ENCODE peak calls at places on chromosomes 12 and 14, in nine cellular contexts. Y is colonic mucosa; F is prostate gland; D is aorta; J is upper lobe of left lung; Q is fibroblast of lung; S is cardiac muscle cell; I is lung; X is naive thymus-derived CD4-positive, alpha-beta T cell. E is an unnamed sample.

GRCh38 chr12:4855121-4855924 is 54.4 kb upstream of the KCNA1 start:
- DNase-seq in Y (peak; percentile 64), F (peak; percentile 71), D (no peak), J (peak; percentile 28), Q (peak; percentile 78), S (peak; percentile 91), I (peak; percentile 56), X (peak; percentile 27), E (peak; percentile 72)

GRCh38 chr12:121626853-121627623 is 708 bp downstream of the ORAI1 start:
- DNase-seq in Y (peak; percentile 69), F (peak; percentile 47), D (peak; percentile 88), J (peak; percentile 69), Q (peak; percentile 61), S (peak; percentile 79), I (peak; percentile 54), X (peak; percentile 73), E (peak; percentile 69)

GRCh38 chr14:74219277-74219676 is 20.0 kb upstream of the VSX2 start:
- DNase-seq in Y (no peak), F (no peak), D (no peak), J (no peak), Q (no peak), S (no peak), I (no peak), X (no peak), E (no peak)

GRCh38 chr12:49540229-49541139 is 1.7 kb downstream of the KCNH3 start:
- DNase-seq in Y (no peak), F (no peak), D (peak; percentile 30), J (no peak), Q (no peak), S (peak; percentile 1), I (no peak), X (no peak), E (no peak)

GRCh38 chr12:20194171-20194570 is 174.2 kb upstream of the PDE3A start:
- DNase-seq in Y (no peak), F (no peak), D (no peak), J (no peak), Q (peak; percentile 11), S (peak; percentile 51), I (no peak), X (no peak), E (peak; percentile 16)

GRCh38 chr14:81323621-81324400 is 76.3 kb downstream of the STON2 start:
- DNase-seq in Y (peak; percentile 81), F (peak; percentile 69), D (no peak), J (peak; percentile 62), Q (no peak), S (peak; percentile 57), I (peak; percentile 37), X (no peak), E (peak; percentile 83)

GRCh38 chr12:124440841-124441381 is 126.5 kb downstream of the NCOR2 start:
- DNase-seq in Y (no peak), F (peak; percentile 54), D (no peak), J (no peak), Q (no peak), S (no peak), I (no peak), X (no peak), E (no peak)

GRCh38 chr12:14777271-14777670 is 26.0 kb downstream of the WBP11 start:
- DNase-seq in Y (peak; percentile 68), F (peak; percentile 73), D (no peak), J (no peak), Q (no peak), S (no peak), I (no peak), X (no peak), E (no peak)

GRCh38 chr12:123171967-123172366 is 21.1 kb upstream of the PITPNM2 start:
- DNase-seq in Y (no peak), F (peak; percentile 24), D (no peak), J (no peak), Q (no peak), S (no peak), I (no peak), X (no peak), E (no peak)

GRCh38 chr14:71183856-71184255 is 276.6 kb downstream of the PCNX1 start:
- DNase-seq in Y (no peak), F (no peak), D (no peak), J (no peak), Q (no peak), S (peak; percentile 74), I (no peak), X (no peak), E (no peak)

GRCh38 chr12:124422570-124423523 is 128.0 kb downstream of the RFLNA start:
- DNase-seq in Y (peak; percentile 94), F (peak; percentile 89), D (peak; percentile 97), J (peak; percentile 89), Q (peak; percentile 98), S (no peak), I (peak; percentile 91), X (no peak), E (peak; percentile 87)

GRCh38 chr14:103378042-103378854 is 7.0 kb upstream of the MARK3 start:
- DNase-seq in Y (no peak), F (no peak), D (no peak), J (no peak), Q (no peak), S (no peak), I (no peak), X (no peak), E (no peak)

GRCh38 chr14:66495214-66496098 is 9.3 kb downstream of the CCDC196 start:
- DNase-seq in Y (peak; percentile 60), F (peak; percentile 44), D (no peak), J (peak; percentile 43), Q (peak; percentile 83), S (peak; percentile 70), I (peak; percentile 34), X (peak; percentile 19), E (peak; percentile 52)

GRCh38 chr14:52922059-52922458 is 28.8 kb downstream of the FERMT2 start:
- DNase-seq in Y (no peak), F (no peak), D (no peak), J (no peak), Q (no peak), S (no peak), I (no peak), X (no peak), E (peak; percentile 11)

GRCh38 chr14:91094772-91095171 is 19.1 kb upstream of the DGLUCY start:
- DNase-seq in Y (no peak), F (no peak), D (no peak), J (no peak), Q (no peak), S (no peak), I (no peak), X (no peak), E (no peak)

GRCh38 chr12:52921488-52922165 is 16.8 kb upstream of the KRT8 start:
- DNase-seq in Y (no peak), F (no peak), D (no peak), J (no peak), Q (no peak), S (no peak), I (no peak), X (no peak), E (no peak)

GRCh38 chr14:28820677-28821076 is 54.1 kb downstream of the FOXG1 start:
- DNase-seq in Y (no peak), F (no peak), D (no peak), J (no peak), Q (no peak), S (no peak), I (no peak), X (no peak), E (no peak)

GRCh38 chr14:28823245-28823644 is 56.7 kb downstream of the FOXG1 start:
- DNase-seq in Y (no peak), F (no peak), D (no peak), J (no peak), Q (no peak), S (no peak), I (no peak), X (no peak), E (no peak)

GRCh38 chr14:28821993-28822392 is 55.4 kb downstream of the FOXG1 start:
- DNase-seq in Y (no peak), F (no peak), D (no peak), J (no peak), Q (no peak), S (no peak), I (no peak), X (no peak), E (no peak)
- H3K9me3 ChIP-seq in Y (peaks cover 3% of the 10 kb centered on the region), F (no peaks in the 10 kb centered on the region), D (no peaks in the 10 kb centered on the region), J (peaks cover 4% of the 10 kb centered on the region), Q (no peaks in the 10 kb centered on the region), S (no peaks in the 10 kb centered on the region), I (peaks cover 1% of the 10 kb centered on the region), X (no peaks in the 10 kb centered on the region), E (peaks cover 10% of the 10 kb centered on the region)

GRCh38 chr12:130447655-130447965 is 109.9 kb downstream of the PIWIL1 start:
- DNase-seq in Y (no peak), F (no peak), D (no peak), J (no peak), Q (no peak), S (no peak), I (no peak), X (no peak), E (no peak)
- H3K9me3 ChIP-seq in Y (no peaks in the 10 kb centered on the region), F (no peaks in the 10 kb centered on the region), D (no peaks in the 10 kb centered on the region), J (no peaks in the 10 kb centered on the region), Q (no peaks in the 10 kb centered on the region), S (no peaks in the 10 kb centered on the region), I (no peaks in the 10 kb centered on the region), X (no peaks in the 10 kb centered on the region), E (no peaks in the 10 kb centered on the region)

GRCh38 chr12:34387711-34388635 is 365.7 kb downstream of the ALG10 start:
- DNase-seq in Y (no peak), F (no peak), D (peak; percentile 68), J (no peak), Q (no peak), S (no peak), I (no peak), X (no peak), E (no peak)

GRCh38 chr12:34388636-34389377 is 366.5 kb downstream of the ALG10 start:
- DNase-seq in Y (no peak), F (no peak), D (peak; percentile 50), J (no peak), Q (no peak), S (no peak), I (no peak), X (no peak), E (no peak)

GRCh38 chr12:34386621-34387255 is 364.4 kb downstream of the ALG10 start:
- DNase-seq in Y (no peak), F (no peak), D (no peak), J (no peak), Q (no peak), S (no peak), I (no peak), X (no peak), E (no peak)

GRCh38 chr12:34386016-34386415 is 363.7 kb downstream of the ALG10 start:
- DNase-seq in Y (no peak), F (no peak), D (no peak), J (no peak), Q (no peak), S (no peak), I (no peak), X (no peak), E (no peak)

DNA sequence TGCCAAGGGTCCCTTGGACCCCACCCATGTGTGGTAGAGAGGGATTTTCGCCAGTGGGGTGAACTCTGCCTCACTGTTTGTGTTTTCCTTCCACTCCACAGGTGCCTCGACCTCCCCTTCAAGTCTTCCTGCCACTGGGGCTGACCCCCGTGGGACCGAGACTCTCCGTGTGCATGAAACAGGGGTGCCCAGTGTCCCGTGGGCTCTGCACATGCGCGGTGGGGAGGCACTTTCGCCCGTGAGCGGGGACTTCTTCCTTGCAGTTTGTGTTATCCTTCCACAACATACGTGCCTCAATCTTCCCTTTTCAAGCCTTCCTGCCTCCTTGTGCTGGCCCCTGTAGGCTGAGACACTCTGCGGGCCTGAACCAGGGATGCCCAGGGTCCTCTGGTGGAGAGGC is 362.4 kb downstream of the ALG10 start:
- DNase-seq in Y (no peak), F (no peak), D (no peak), J (no peak), Q (no peak), S (no peak), I (no peak), X (no peak), E (no peak)
- H3K9me3 ChIP-seq in Y (no peaks in the 10 kb centered on the region), F (no peaks in the 10 kb centered on the region), D (peaks cover 7% of the 10 kb centered on the region), J (peaks cover 13% of the 10 kb centered on the region), Q (no peaks in the 10 kb centered on the region), S (no peaks in the 10 kb centered on the region), I (peaks cover 96% of the 10 kb centered on the region), X (no peaks in the 10 kb centered on the region), E (no peaks in the 10 kb centered on the region)

GRCh38 chr12:132393991-132394949 is 64.9 kb upstream of the GALNT9 start:
- DNase-seq in Y (no peak), F (no peak), D (no peak), J (no peak), Q (no peak), S (no peak), I (no peak), X (no peak), E (peak; percentile 41)
- H3K9me3 ChIP-seq in Y (no peaks in the 10 kb centered on the region), F (no peaks in the 10 kb centered on the region), D (no peaks in the 10 kb centered on the region), J (no peaks in the 10 kb centered on the region), Q (no peaks in the 10 kb centered on the region), S (no peaks in the 10 kb centered on the region), I (no peaks in the 10 kb centered on the region), X (no peaks in the 10 kb centered on the region), E (no peaks in the 10 kb centered on the region)

E was measured in WERI-Rb-1.